ENCODE peak calls at places on chromosomes 1 and 21, in eight cellular contexts. S is adipocyte; V is HEK293T; M is activated T-helper 1 cell treated with anti-CD3 and anti-CD28 coated beads, Interleukin-2, amount 50 U/mL, for 16 hours; A is astrocyte of the spinal cord; C is Daoy; Y is left lung; I is B cell. H is an unnamed sample.

GRCh38 chr1:42669936-42670335 is 11.7 kb downstream of the PPIH start:
- DNase-seq in M (no peak), A (no peak), I (no peak), C (no peak), Y (no peak), V (no peak), S (no peak), H (no peak)

GRCh38 chr1:77533660-77534295 is 148.7 kb downstream of the ZZZ3 start:
- DNase-seq in Y (no peak), A (peak), M (peak), I (no peak), V (peak), S (peak), C (peak), H (peak)

GRCh38 chr1:209249280-209249670 is 334.2 kb upstream of the CAMK1G start:
- DNase-seq in Y (no peak), S (no peak), C (no peak), V (no peak), I (no peak), A (no peak), M (no peak), H (no peak)

GRCh38 chr21:38343691-38344090 is 86.9 kb downstream of the KCNJ15 start:
- DNase-seq in S (peak), C (peak), I (no peak), M (no peak), Y (no peak), A (peak), V (no peak), H (no peak)

GRCh38 chr1:50774759-50775351 is 185.2 kb downstream of the FAF1 start:
- DNase-seq in A (peak), C (peak), M (no peak), V (peak), Y (no peak), I (no peak), S (peak), H (peak)

GRCh38 chr1:169392406-169392805 is 24.4 kb downstream of the BLZF1 start:
- DNase-seq in M (no peak), C (peak), V (no peak), I (no peak), A (no peak), Y (no peak), S (no peak), H (no peak)

GRCh38 chr1:114623364-114623763 is 41.9 kb upstream of the BCAS2 start:
- DNase-seq in A (no peak), V (no peak), I (no peak), M (no peak), S (no peak), C (no peak), Y (no peak), H (no peak)

GRCh38 chr1:91165033-91165654 is 143.3 kb upstream of the ZNF644 start:
- DNase-seq in M (peak), I (peak), A (peak), Y (peak), C (peak), S (peak), V (peak), H (peak)

GRCh38 chr1:110605901-110606783 is at the start of gene KCNA2:
- DNase-seq in Y (peak), I (peak), C (peak), M (no peak), V (peak), S (peak), A (no peak), H (peak)

GRCh38 chr21:44585892-44586291 is 5.5 kb upstream of the KRTAP10-5 start:
- DNase-seq in C (no peak), A (no peak), V (no peak), I (no peak), M (no peak), Y (peak), S (no peak), H (no peak)

GRCh38 chr1:205286335-205286950 is 35.1 kb downstream of the NUAK2 start:
- DNase-seq in A (peak), Y (no peak), M (peak), I (peak), C (peak), V (no peak), S (no peak), H (peak)

GRCh38 chr1:59543211-59543668 is 246.3 kb downstream of the FGGY start:
- DNase-seq in V (no peak), C (no peak), I (no peak), M (no peak), A (no peak), Y (no peak), S (no peak), H (no peak)